ENCODE peak calls at places on chromosomes 2 and 18, in ten cellular contexts. K, V, J, P, N, S, H, O, Q and M are unnamed samples.

GRCh38 chr2:39390126-39390692 is 46.9 kb downstream of the MAP4K3 start:
- DNase-seq in K (no peak), V (no peak), J (no peak), P (no peak), N (no peak), S (no peak), H (no peak), O (no peak), Q (no peak), M (no peak)

GRCh38 chr18:55319517-55319905 is 268.5 kb downstream of the TCF4 start:
- DNase-seq in K (no peak), V (no peak), J (no peak), P (no peak), N (peak; percentile 68), S (no peak), H (no peak), O (peak; percentile 64), Q (no peak), M (no peak)

GRCh38 chr2:39492095-39492590 is 55.1 kb upstream of the MAP4K3 start:
- DNase-seq in K (peak; percentile 94), V (no peak), J (peak; percentile 96), P (no peak), N (peak; percentile 94), S (peak; percentile 97), H (peak; percentile 91), O (peak; percentile 94), Q (no peak), M (peak; percentile 74)

GRCh38 chr2:157497603-157498314 is 53.9 kb upstream of the CYTIP start:
- DNase-seq in K (no peak), V (no peak), J (peak; percentile 24), P (no peak), N (peak; percentile 63), S (peak; percentile 31), H (peak; percentile 50), O (peak; percentile 50), Q (no peak), M (peak; percentile 54)

GRCh38 chr2:130776550-130776949 is 21.2 kb downstream of the AMER3 start:
- DNase-seq in K (no peak), V (no peak), J (no peak), P (no peak), N (no peak), S (no peak), H (no peak), O (no peak), Q (peak; percentile 38), M (no peak)

GRCh38 chr18:67265464-67266245 is 250.9 kb downstream of the DSEL start:
- DNase-seq in K (no peak), V (no peak), J (no peak), P (no peak), N (peak; percentile 84), S (peak; percentile 82), H (no peak), O (peak; percentile 72), Q (no peak), M (peak; percentile 84)

GRCh38 chr2:195820373-195820772 is 163.3 kb downstream of the SLC39A10 start:
- DNase-seq in K (no peak), V (no peak), J (no peak), P (no peak), N (peak; percentile 77), S (peak; percentile 4), H (no peak), O (peak; percentile 43), Q (no peak), M (peak; percentile 47)

GRCh38 chr2:208939852-208940251 is 484.0 kb upstream of the MAP2 start:
- DNase-seq in K (no peak), V (no peak), J (no peak), P (no peak), N (no peak), S (no peak), H (no peak), O (no peak), Q (no peak), M (no peak)

GRCh38 chr2:191789791-191790190 is 57.1 kb downstream of the CAVIN2 start:
- DNase-seq in K (no peak), V (no peak), J (no peak), P (no peak), N (peak; percentile 50), S (peak; percentile 26), H (no peak), O (peak; percentile 19), Q (no peak), M (no peak)

GRCh38 chr2:21372654-21373053 is 248.9 kb downstream of the TDRD15 start:
- DNase-seq in K (no peak), V (no peak), J (no peak), P (no peak), N (peak; percentile 57), S (peak; percentile 15), H (peak; percentile 26), O (no peak), Q (peak; percentile 53), M (peak; percentile 43)

GRCh38 chr2:231337807-231338759 is 57.4 kb upstream of the B3GNT7 start:
- DNase-seq in K (no peak), V (no peak), J (no peak), P (no peak), N (no peak), S (no peak), H (no peak), O (no peak), Q (no peak), M (no peak)

GRCh38 chr2:64749446-64749845 is 95.7 kb upstream of the SERTAD2 start:
- DNase-seq in K (no peak), V (no peak), J (no peak), P (no peak), N (no peak), S (no peak), H (peak; percentile 20), O (no peak), Q (no peak), M (no peak)

GRCh38 chr2:219206442-219207253 is at the start of gene ZFAND2B:
- DNase-seq in K (peak; percentile 78), V (peak; percentile 96), J (peak; percentile 57), P (peak; percentile 89), N (peak; percentile 93), S (peak; percentile 93), H (peak; percentile 96), O (peak; percentile 95), Q (peak; percentile 95), M (peak; percentile 93)

GRCh38 chr18:73975266-73975665 is 172.4 kb downstream of the FBXO15 start:
- DNase-seq in K (no peak), V (no peak), J (no peak), P (no peak), N (peak; percentile 70), S (no peak), H (peak; percentile 2), O (peak; percentile 34), Q (no peak), M (no peak)

GRCh38 chr2:145777297-145777696 is 1257.4 kb upstream of the ZEB2 start:
- DNase-seq in K (no peak), V (no peak), J (no peak), P (no peak), N (peak; percentile 80), S (peak; percentile 76), H (no peak), O (peak; percentile 55), Q (no peak), M (peak; percentile 17)

GRCh38 chr2:11433875-11434274 is 32.1 kb downstream of the E2F6 start:
- DNase-seq in K (no peak), V (no peak), J (no peak), P (no peak), N (no peak), S (no peak), H (no peak), O (no peak), Q (no peak), M (no peak)

DNA sequence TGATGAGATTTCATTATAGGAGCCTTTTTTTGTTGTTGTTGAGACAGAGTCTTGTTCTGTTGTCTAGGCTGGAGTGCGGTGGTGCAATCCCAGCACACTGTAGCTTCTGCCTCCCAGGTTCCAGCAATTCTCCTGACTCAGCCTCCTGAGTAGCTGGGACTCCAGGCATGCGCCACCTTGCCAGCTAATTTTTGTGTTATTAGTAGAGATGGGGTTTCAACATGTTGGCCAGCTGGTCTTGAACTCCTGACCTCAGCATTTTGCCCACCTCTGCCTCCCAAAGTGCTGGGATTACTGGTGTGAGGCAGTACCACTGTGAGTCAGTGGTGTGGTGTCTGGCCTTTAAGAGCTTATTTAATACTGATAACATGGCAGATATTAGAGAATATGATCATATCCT is 60.1 kb downstream of the MOB4 start:
- DNase-seq in K (no peak), V (no peak), J (no peak), P (no peak), N (peak; percentile 90), S (peak; percentile 42), H (no peak), O (peak; percentile 69), Q (no peak), M (peak; percentile 88)
- TF ChIP-seq CTCF in K (no peak), V (no peak), J (no peak), P (no peak), N (no peak), S (no peak), H (no peak), O (no peak), Q (no peak), M (no peak)

GRCh38 chr2:161681043-161681442 is 56.8 kb downstream of the SLC4A10 start:
- DNase-seq in K (no peak), V (no peak), J (peak; percentile 13), P (no peak), N (peak; percentile 10), S (peak; percentile 69), H (no peak), O (peak; percentile 11), Q (no peak), M (peak; percentile 87)
- TF ChIP-seq CTCF in K (no peak), V (no peak), J (no peak), P (no peak), N (no peak), S (no peak), H (no peak), O (no peak), Q (no peak), M (no peak)

GRCh38 chr2:137467246-137467862 is 496.9 kb upstream of the HNMT start:
- DNase-seq in K (peak; percentile 8), V (no peak), J (peak; percentile 32), P (peak; percentile 45), N (peak; percentile 32), S (peak; percentile 48), H (peak; percentile 52), O (peak; percentile 5), Q (peak; percentile 57), M (peak; percentile 73)
- TF ChIP-seq CTCF in K (peak; percentile 80), V (no peak), J (peak; percentile 74), P (peak; percentile 80), N (peak; percentile 63), S (peak; percentile 77), H (peak; percentile 69), O (peak; percentile 68), Q (peak; percentile 83), M (peak; percentile 60)

GRCh38 chr2:102187191-102188150 is 648 bp downstream of the IL1RL2 start:
- DNase-seq in K (no peak), V (peak; percentile 65), J (no peak), P (peak; percentile 16), N (peak; percentile 58), S (peak; percentile 30), H (no peak), O (peak; percentile 61), Q (no peak), M (no peak)
- TF ChIP-seq CTCF in K (no peak), V (no peak), J (no peak), P (peak; percentile 43), N (peak; percentile 71), S (no peak), H (no peak), O (peak; percentile 53), Q (no peak), M (no peak)